ENCODE peak calls at places on chromosome 1, in six cellular contexts. K is heart left ventricle, V is fibroblast of mammary gland, E is GM23338, X is nephron progenitor cell, G is RWPE1. U is an unnamed sample.

GRCh38 chr1:1355376-1355775 is 3.0 kb downstream of the MXRA8 start:
- DNase-seq in K (peak; percentile 62), G (no peak), V (peak; percentile 42), E (no peak), X (peak; percentile 62), U (no peak)

GRCh38 chr1:53220962-53221286 is 490 bp upstream of the CZIB start:
- DNase-seq in X (no peak), V (no peak), K (no peak), E (no peak), G (no peak), U (no peak)

GRCh38 chr1:88169939-88170338 is 514.1 kb upstream of the PKN2 start:
- DNase-seq in X (no peak), G (no peak), E (no peak), K (no peak), V (no peak), U (no peak)

GRCh38 chr1:238892612-238893011 is 493.8 kb upstream of the CHRM3 start:
- DNase-seq in G (peak; percentile 84), K (no peak), X (no peak), V (no peak), E (no peak), U (no peak)

GRCh38 chr1:223364685-223365382 is 858 bp upstream of the SUSD4 start:
- DNase-seq in K (peak; percentile 37), G (no peak), V (no peak), E (peak; percentile 77), X (peak; percentile 42), U (no peak)

GRCh38 chr1:50279622-50280320 is 143.5 kb downstream of the DMRTA2 start:
- DNase-seq in G (peak; percentile 15), V (no peak), E (peak; percentile 82), X (peak; percentile 71), K (no peak), U (no peak)

GRCh38 chr1:36989260-36989659 is 45.1 kb downstream of the GRIK3 start:
- DNase-seq in V (no peak), G (no peak), E (no peak), K (peak; percentile 51), X (no peak), U (no peak)

GRCh38 chr1:172646653-172647052 is 12.2 kb upstream of the FASLG start:
- DNase-seq in G (no peak), K (no peak), X (no peak), E (no peak), V (no peak), U (no peak)

GRCh38 chr1:91757760-91758545 is 128.0 kb downstream of the TGFBR3 start:
- DNase-seq in V (peak; percentile 85), X (no peak), E (no peak), G (no peak), K (no peak), U (no peak)

GRCh38 chr1:58903450-58904298 is 119.8 kb upstream of the JUN start:
- DNase-seq in G (peak; percentile 85), V (peak; percentile 92), E (peak; percentile 81), X (peak; percentile 69), K (peak; percentile 97), U (peak; percentile 90)

GRCh38 chr1:201573030-201573429 is 34.1 kb downstream of the NAV1 start:
- DNase-seq in X (no peak), K (no peak), V (no peak), G (no peak), E (no peak), U (no peak)

GRCh38 chr1:192147221-192147620 is 11.0 kb upstream of the RGS18 start:
- DNase-seq in E (no peak), K (no peak), X (no peak), V (no peak), G (no peak), U (no peak)

GRCh38 chr1:150695561-150695960 is 1.4 kb downstream of the GOLPH3L start:
- DNase-seq in E (no peak), V (peak; percentile 10), G (peak; percentile 4), K (no peak), X (no peak), U (no peak)
- TF ChIP-seq CTCF in E (no peak), V (no peak), G (no peak), K (no peak), X (no peak), U (no peak)

GRCh38 chr1:109806733-109807397 is 43.1 kb upstream of the EPS8L3 start:
- DNase-seq in E (no peak), V (peak; percentile 68), X (no peak), K (no peak), G (no peak), U (no peak)
- TF ChIP-seq CTCF in E (no peak), V (no peak), X (no peak), K (no peak), G (no peak), U (no peak)

DNA sequence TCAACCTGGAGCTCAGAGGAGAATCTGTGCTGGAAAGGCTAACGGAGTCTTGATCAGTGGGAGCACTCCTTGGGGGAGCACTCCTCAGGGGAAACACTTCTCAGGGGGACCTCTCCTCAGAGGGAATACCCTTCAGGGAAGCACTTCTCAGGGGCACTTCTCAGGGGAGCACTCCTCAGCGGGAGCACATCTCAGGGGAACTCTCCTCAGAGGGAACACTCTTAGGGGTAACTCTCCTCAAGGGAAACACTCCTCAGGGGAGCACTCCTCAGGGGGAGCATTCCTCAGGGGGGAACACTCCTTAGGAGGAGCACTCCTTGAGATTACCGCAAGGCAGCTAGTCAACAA is 41.2 kb downstream of the CD2 start:
- DNase-seq in X (no peak), V (no peak), E (no peak), K (no peak), G (no peak), U (no peak)
- TF ChIP-seq CTCF in X (no peak), V (no peak), E (no peak), K (no peak), G (no peak), U (no peak)

GRCh38 chr1:113241237-113241636 is 149.1 kb upstream of the MAGI3 start:
- DNase-seq in K (no peak), V (no peak), E (no peak), X (no peak), G (no peak), U (no peak)

GRCh38 chr1:113243529-113243928 is 146.8 kb upstream of the MAGI3 start:
- DNase-seq in K (no peak), X (no peak), V (no peak), E (no peak), G (no peak), U (no peak)

GRCh38 chr1:113242481-113242880 is 147.8 kb upstream of the MAGI3 start:
- DNase-seq in V (no peak), G (no peak), E (no peak), X (no peak), K (no peak), U (no peak)

GRCh38 chr1:113246929-113247328 is 143.4 kb upstream of the MAGI3 start:
- DNase-seq in X (no peak), G (no peak), K (no peak), V (no peak), E (no peak), U (no peak)

GRCh38 chr1:113244134-113244820 is 146.0 kb upstream of the MAGI3 start:
- DNase-seq in K (no peak), V (no peak), X (no peak), E (no peak), G (no peak), U (no peak)
- TF ChIP-seq CTCF in K (no peak), V (no peak), X (no peak), E (no peak), G (no peak), U (no peak)

GRCh38 chr1:13992489-13993285 is 292.7 kb downstream of the PRDM2 start:
- DNase-seq in K (no peak), X (no peak), E (peak; percentile 39), G (no peak), V (peak; percentile 7), U (no peak)
- TF ChIP-seq CTCF in K (no peak), X (no peak), E (peak; percentile 42), G (no peak), V (no peak), U (no peak)

DNA sequence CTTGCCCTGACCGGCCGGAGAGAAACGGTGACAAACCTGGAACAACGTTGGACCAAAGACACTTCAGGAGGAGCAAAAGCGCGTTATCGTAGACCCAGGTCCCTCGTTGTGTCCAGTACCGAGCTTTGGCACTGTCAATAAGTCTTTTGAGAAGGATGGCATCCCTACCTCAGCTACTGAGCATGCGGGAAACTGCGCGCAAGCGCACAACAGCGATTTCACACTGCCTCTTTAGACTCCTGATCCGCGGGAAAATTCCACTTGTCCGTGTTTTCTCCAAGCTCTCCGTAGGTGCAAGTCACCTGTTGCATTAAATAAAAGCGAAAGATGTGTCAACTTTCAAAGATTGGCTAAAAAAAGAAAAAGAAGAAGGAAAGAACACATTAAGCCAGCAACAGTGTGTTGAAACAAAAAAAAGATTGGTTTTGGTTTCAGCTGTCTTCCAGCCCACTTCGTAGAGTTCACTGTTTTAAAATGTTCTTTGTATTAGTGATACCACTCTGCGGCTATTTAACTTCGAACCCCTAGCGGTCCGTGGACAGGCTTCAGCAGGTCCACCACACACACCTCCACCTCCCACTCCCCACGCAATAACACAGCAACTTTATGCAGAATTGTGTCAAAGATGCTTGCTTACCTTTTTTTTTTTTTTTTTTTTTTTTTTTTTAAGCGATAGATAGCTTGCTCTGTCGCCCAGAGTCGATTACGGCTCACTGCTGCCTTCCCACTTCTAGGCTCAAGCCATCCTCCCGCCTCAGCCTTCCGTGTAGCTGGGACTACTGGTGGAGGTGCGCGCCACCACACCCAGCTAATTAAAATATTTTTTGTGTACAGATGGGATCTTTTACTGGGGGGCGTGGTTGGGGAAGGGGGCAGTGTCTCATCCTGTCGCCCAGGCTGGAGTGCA is at the start of gene BPNT1:
- DNase-seq in G (peak; percentile 98), E (peak; percentile 97), K (peak; percentile 96), V (peak; percentile 92), X (peak; percentile 96), U (peak; percentile 82)
- TF ChIP-seq CTCF in G (peak; percentile 18), E (peak; percentile 24), K (no peak), V (no peak), X (no peak), U (no peak)

DNA sequence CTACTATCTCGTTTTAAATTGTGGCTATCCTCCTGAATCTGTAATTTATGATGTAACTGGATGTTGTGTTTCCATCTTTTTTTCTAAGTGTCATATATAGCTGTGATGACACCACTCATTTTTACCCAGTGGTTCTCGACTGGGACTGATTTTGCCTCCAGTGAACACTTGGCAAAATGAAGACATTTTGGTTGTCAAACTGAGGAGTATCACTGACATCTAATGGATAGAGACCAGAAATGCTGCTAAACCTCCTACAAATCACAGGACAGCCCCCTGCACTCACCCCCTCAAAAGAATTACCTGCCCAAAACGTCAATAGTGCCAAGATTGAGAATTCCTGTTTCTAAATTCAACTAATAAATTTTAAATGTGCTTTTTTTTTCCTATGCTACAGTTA is 1.9 kb downstream of the TRMT13 start:
- DNase-seq in V (peak; percentile 7), K (no peak), X (no peak), G (no peak), E (no peak), U (no peak)
- TF ChIP-seq CTCF in V (no peak), K (no peak), X (no peak), G (no peak), E (no peak), U (no peak)

U was measured in GM20000.